ENCODE peak calls at places on chromosomes 7 and 10, in five cellular contexts. Y, B, G, E and V are unnamed samples.

GRCh38 chr10:4138146-4138721 is 353.2 kb upstream of the KLF6 start:
- DNase-seq in Y (no peak), B (no peak), G (no peak), E (no peak), V (peak)

GRCh38 chr10:128237710-128238109 is 111.5 kb upstream of the MKI67 start:
- DNase-seq in Y (no peak), B (no peak), G (no peak), E (no peak), V (no peak)

GRCh38 chr7:132211971-132212370 is 364.3 kb downstream of the PLXNA4 start:
- DNase-seq in Y (no peak), B (no peak), G (no peak), E (no peak), V (no peak)

GRCh38 chr10:60524541-60524940 is 134.9 kb upstream of the ANK3 start:
- DNase-seq in Y (no peak), B (peak), G (no peak), E (no peak), V (peak)

GRCh38 chr7:157526604-157527003 is 189.8 kb downstream of the DNAJB6 start:
- DNase-seq in Y (peak), B (no peak), G (no peak), E (no peak), V (no peak)

GRCh38 chr10:69494626-69495558 is 43.6 kb downstream of the TSPAN15 start:
- DNase-seq in Y (peak), B (no peak), G (no peak), E (no peak), V (no peak)

GRCh38 chr10:103543617-103544525 is 50.4 kb downstream of the NEURL1 start:
- DNase-seq in Y (peak), B (no peak), G (no peak), E (no peak), V (no peak)

GRCh38 chr10:71083457-71083975 is 128.9 kb upstream of the UNC5B start:
- DNase-seq in Y (no peak), B (no peak), G (no peak), E (no peak), V (no peak)

GRCh38 chr10:31778627-31779026 is 150.0 kb downstream of the ARHGAP12 start:
- DNase-seq in Y (peak), B (no peak), G (no peak), E (no peak), V (no peak)

GRCh38 chr7:24821045-24821853 is 64.0 kb upstream of the GSDME start:
- DNase-seq in Y (no peak), B (peak), G (peak), E (peak), V (peak)

GRCh38 chr7:92691578-92691977 is 101.4 kb upstream of the FAM133B start:
- DNase-seq in Y (no peak), B (peak), G (peak), E (no peak), V (no peak)

GRCh38 chr7:138538518-138538917 is 78.5 kb downstream of the TRIM24 start:
- DNase-seq in Y (no peak), B (peak), G (peak), E (no peak), V (peak)

GRCh38 chr10:108000365-108000764 is 835.9 kb upstream of the SORCS1 start:
- DNase-seq in Y (no peak), B (no peak), G (no peak), E (no peak), V (no peak)

GRCh38 chr10:116237260-116237659 is 35.7 kb downstream of the GFRA1 start:
- DNase-seq in Y (no peak), B (no peak), G (no peak), E (no peak), V (no peak)

GRCh38 chr7:44994877-44995554 is 5.0 kb upstream of the CCM2 start:
- DNase-seq in Y (no peak), B (no peak), G (no peak), E (no peak), V (no peak)

GRCh38 chr7:26495569-26495968 is 203.9 kb downstream of the SNX10 start:
- DNase-seq in Y (no peak), B (no peak), G (no peak), E (no peak), V (no peak)

GRCh38 chr7:14551326-14551725 is 351.2 kb downstream of the DGKB start:
- DNase-seq in Y (no peak), B (no peak), G (no peak), E (no peak), V (no peak)

GRCh38 chr10:65275296-65275695 is 1650.5 kb upstream of the LRRTM3 start:
- DNase-seq in Y (no peak), B (no peak), G (no peak), E (no peak), V (no peak)

GRCh38 chr7:5423272-5423843 is at the start of gene TNRC18:
- DNase-seq in Y (peak), B (no peak), G (no peak), E (peak), V (no peak)

GRCh38 chr7:82755705-82756551 is 312.4 kb upstream of the CACNA2D1 start:
- DNase-seq in Y (no peak), B (peak), G (no peak), E (no peak), V (peak)

GRCh38 chr7:40822861-40823260 is 688.1 kb downstream of the SUGCT start:
- DNase-seq in Y (no peak), B (no peak), G (no peak), E (no peak), V (no peak)

GRCh38 chr10:42984035-42984610 is 92.7 kb upstream of the RET start:
- DNase-seq in Y (no peak), B (no peak), G (no peak), E (no peak), V (no peak)

GRCh38 chr10:6729071-6729773 is 149.1 kb upstream of the PRKCQ start:
- DNase-seq in Y (no peak), B (peak), G (no peak), E (peak), V (peak)

GRCh38 chr7:73769481-73770001 is 529 bp downstream of the CLDN3 start:
- DNase-seq in Y (peak), B (no peak), G (no peak), E (peak), V (no peak)

GRCh38 chr10:86969421-86970041 is 1.2 kb downstream of the ADIRF start:
- DNase-seq in Y (peak), B (peak), G (peak), E (no peak), V (no peak)

GRCh38 chr7:131562941-131563340 is 6.5 kb upstream of the PODXL start:
- DNase-seq in Y (no peak), B (no peak), G (no peak), E (no peak), V (no peak)

GRCh38 chr10:27547047-27547446 is 42.9 kb downstream of the RAB18 start:
- DNase-seq in Y (no peak), B (no peak), G (no peak), E (no peak), V (no peak)

GRCh38 chr7:79828866-79829265 is 305.8 kb upstream of the GNAI1 start:
- DNase-seq in Y (no peak), B (no peak), G (no peak), E (no peak), V (no peak)

GRCh38 chr7:55144333-55144954 is 125.6 kb downstream of the EGFR start:
- DNase-seq in Y (no peak), B (no peak), G (no peak), E (peak), V (no peak)

GRCh38 chr10:116444527-116445142 is 17.0 kb downstream of the PNLIPRP3 start:
- DNase-seq in Y (no peak), B (peak), G (peak), E (peak), V (no peak)

GRCh38 chr10:74118794-74119193 is 31.8 kb downstream of the AP3M1 start:
- DNase-seq in Y (no peak), B (no peak), G (no peak), E (no peak), V (no peak)

GRCh38 chr7:70193514-70193913 is 595.2 kb downstream of the AUTS2 start:
- DNase-seq in Y (no peak), B (peak), G (no peak), E (no peak), V (no peak)

GRCh38 chr7:132030161-132030568 is 473.7 kb upstream of the PODXL start:
- DNase-seq in Y (peak), B (peak), G (no peak), E (peak), V (no peak)

GRCh38 chr7:69773535-69774225 is 175.4 kb downstream of the AUTS2 start:
- DNase-seq in Y (no peak), B (no peak), G (no peak), E (no peak), V (no peak)

GRCh38 chr10:10878944-10879343 is 138.7 kb upstream of the CELF2 start:
- DNase-seq in Y (no peak), B (no peak), G (no peak), E (no peak), V (no peak)

GRCh38 chr7:96026606-96027005 is 254.3 kb downstream of the DYNC1I1 start:
- DNase-seq in Y (no peak), B (no peak), G (no peak), E (no peak), V (no peak)

GRCh38 chr7:52764502-52765169 is 270.8 kb upstream of the POM121L12 start:
- DNase-seq in Y (no peak), B (no peak), G (no peak), E (no peak), V (no peak)